ENCODE peak calls at places on chromosomes 13 and 19, in seven cellular contexts. Y is neural progenitor cell; B is H1; C is substantia nigra; M is CD8-positive, alpha-beta T cell; E is CD4-positive, CD25-positive, alpha-beta regulatory T cell; Q is transverse colon. H is an unnamed sample.

GRCh38 chr13:44458313-44458975 is 84.8 kb downstream of the SERP2 start:
- DNase-seq in Y (no peak), B (no peak), C (no peak), M (no peak), E (no peak), Q (no peak), H (no peak)

GRCh38 chr13:100721885-100722512 is 47.4 kb upstream of the TMTC4 start:
- DNase-seq in Y (peak; percentile 66), B (peak; percentile 82), C (no peak), M (peak; percentile 28), E (peak; percentile 57), Q (peak; percentile 50), H (peak; percentile 63)

GRCh38 chr19:30222993-30223865 is 149.0 kb upstream of the ZNF536 start:
- DNase-seq in Y (peak; percentile 78), B (peak; percentile 67), C (no peak), M (no peak), E (no peak), Q (no peak), H (no peak)

GRCh38 chr19:43675269-43675879 is 5.4 kb upstream of the PLAUR start:
- DNase-seq in Y (no peak), B (no peak), C (no peak), M (no peak), E (peak; percentile 22), Q (peak; percentile 90), H (peak; percentile 93)

GRCh38 chr13:38418286-38418685 is 68.6 kb downstream of the UFM1 start:
- DNase-seq in Y (no peak), B (no peak), C (no peak), M (no peak), E (no peak), Q (no peak), H (no peak)

GRCh38 chr19:5487222-5487621 is 32.0 kb downstream of the ZNRF4 start:
- DNase-seq in Y (no peak), B (no peak), C (no peak), M (no peak), E (no peak), Q (no peak), H (peak; percentile 72)

GRCh38 chr19:13646758-13647157 is 117.6 kb upstream of the MRI1 start:
- DNase-seq in Y (no peak), B (no peak), C (no peak), M (no peak), E (no peak), Q (no peak), H (no peak)

GRCh38 chr13:73040968-73041580 is 17.7 kb upstream of the KLF5 start:
- DNase-seq in Y (no peak), B (no peak), C (no peak), M (no peak), E (no peak), Q (peak; percentile 63), H (peak; percentile 45)

GRCh38 chr13:75410207-75410606 is 71.8 kb downstream of the TBC1D4 start:
- DNase-seq in Y (no peak), B (no peak), C (no peak), M (no peak), E (no peak), Q (no peak), H (no peak)

GRCh38 chr19:47324502-47324901 is 7.5 kb upstream of the C5AR2 start:
- DNase-seq in Y (no peak), B (no peak), C (no peak), M (no peak), E (no peak), Q (peak; percentile 33), H (peak; percentile 22)

GRCh38 chr13:33213797-33214196 is 71.8 kb downstream of the STARD13 start:
- DNase-seq in Y (peak; percentile 65), B (no peak), C (no peak), M (no peak), E (no peak), Q (no peak), H (no peak)

GRCh38 chr13:100510208-100510997 is 78.2 kb downstream of the GGACT start:
- DNase-seq in Y (peak; percentile 50), B (no peak), C (no peak), M (no peak), E (no peak), Q (no peak), H (no peak)

GRCh38 chr19:5018224-5019015 is 49.5 kb downstream of the KDM4B start:
- DNase-seq in Y (no peak), B (no peak), C (no peak), M (no peak), E (no peak), Q (no peak), H (no peak)

GRCh38 chr13:93227906-93228801 is 1.5 kb downstream of the GPC6 start:
- DNase-seq in Y (peak; percentile 93), B (peak; percentile 86), C (peak; percentile 49), M (no peak), E (no peak), Q (peak; percentile 32), H (peak; percentile 64)

GRCh38 chr19:48468806-48469055 is 438 bp upstream of the CYTH2 start:
- DNase-seq in Y (no peak), B (no peak), C (no peak), M (no peak), E (no peak), Q (no peak), H (no peak)

GRCh38 chr13:43113603-43114002 is 90.2 kb downstream of the DNAJC15 start:
- DNase-seq in Y (no peak), B (no peak), C (no peak), M (no peak), E (no peak), Q (no peak), H (no peak)

GRCh38 chr13:60242231-60242630 is 78.5 kb upstream of the DIAPH3 start:
- DNase-seq in Y (no peak), B (no peak), C (no peak), M (no peak), E (no peak), Q (no peak), H (no peak)

GRCh38 chr13:94416454-94417080 is 62.9 kb downstream of the DCT start:
- DNase-seq in Y (peak; percentile 83), B (peak; percentile 56), C (no peak), M (no peak), E (no peak), Q (no peak), H (peak; percentile 49)

GRCh38 chr13:94516456-94516855 is 37.0 kb upstream of the DCT start:
- DNase-seq in Y (no peak), B (no peak), C (no peak), M (no peak), E (no peak), Q (no peak), H (no peak)

DNA sequence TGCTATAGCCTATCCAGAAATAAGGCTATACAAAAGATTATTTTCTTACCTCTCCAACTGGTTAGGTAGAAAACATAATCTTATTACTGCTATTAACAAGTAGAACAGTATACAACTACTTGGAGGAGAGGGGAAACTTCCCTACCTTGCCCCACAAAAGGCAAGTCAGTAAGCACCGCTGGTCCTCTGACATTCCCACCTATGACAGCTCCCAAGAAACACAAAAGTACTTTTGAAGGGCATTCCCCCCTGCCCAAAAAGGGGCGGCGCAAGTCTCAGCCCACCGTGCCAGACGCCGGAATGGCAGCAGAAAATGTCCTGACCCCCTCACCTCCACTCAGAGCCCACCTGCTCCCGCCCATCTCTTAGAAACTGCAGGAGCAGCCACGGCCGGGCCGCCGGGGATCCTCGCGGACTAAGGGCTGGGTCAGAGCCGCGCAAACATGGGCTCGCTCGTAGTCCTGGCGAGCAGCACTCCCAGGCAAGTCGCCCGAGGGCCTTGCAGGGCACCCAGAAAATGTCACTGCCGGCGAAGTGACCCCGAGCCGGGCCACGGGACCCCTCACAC is 430 bp downstream of the SUCLA2 start:
- DNase-seq in Y (peak; percentile 55), B (no peak), C (no peak), M (no peak), E (peak; percentile 29), Q (peak; percentile 26), H (peak; percentile 6)
- H3K27ac ChIP-seq in Y (peak overlapping the region; percentile 3), B (peak overlapping the region; percentile 71), C (peak overlapping the region; percentile 78), M (peak overlapping the region; percentile 81), E (peak overlapping the region; percentile 66), Q (peak overlapping the region; percentile 80), H (peak overlapping the region; percentile 88)

GRCh38 chr13:28620011-28620830 is 38.7 kb upstream of the POMP start:
- DNase-seq in Y (no peak), B (no peak), C (no peak), M (no peak), E (no peak), Q (no peak), H (no peak)

GRCh38 chr13:28618595-28618994 is 40.3 kb upstream of the POMP start:
- DNase-seq in Y (no peak), B (no peak), C (no peak), M (no peak), E (no peak), Q (no peak), H (no peak)

GRCh38 chr13:28623782-28624706 is 34.9 kb upstream of the POMP start:
- DNase-seq in Y (no peak), B (no peak), C (no peak), M (no peak), E (no peak), Q (no peak), H (no peak)

GRCh38 chr13:28622286-28622685 is 36.6 kb upstream of the POMP start:
- DNase-seq in Y (no peak), B (no peak), C (no peak), M (no peak), E (no peak), Q (peak; percentile 27), H (no peak)

DNA sequence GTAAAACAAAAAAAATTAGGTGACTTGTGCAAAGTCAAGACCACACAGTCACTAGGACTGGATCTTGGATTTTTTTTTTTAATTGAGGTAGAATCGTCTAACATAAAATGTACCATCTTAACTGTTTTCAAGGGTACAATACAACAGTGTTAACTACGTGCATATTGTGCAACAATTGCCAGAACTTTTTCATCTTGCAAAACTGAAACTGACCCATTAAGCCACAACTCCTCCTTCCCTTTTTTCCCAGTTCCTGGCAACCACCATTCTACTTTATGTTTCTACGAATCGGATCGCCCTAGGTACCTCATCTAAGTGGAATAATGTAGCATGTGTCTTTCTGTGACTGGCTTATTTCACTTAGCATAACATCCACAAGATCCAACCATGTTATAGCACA is 37.5 kb upstream of the POMP start:
- DNase-seq in Y (no peak), B (no peak), C (no peak), M (no peak), E (no peak), Q (no peak), H (no peak)
- H3K27ac ChIP-seq in Y (no peak overlapping the region), B (no peak overlapping the region), C (no peak overlapping the region), M (no peak overlapping the region), E (no peak overlapping the region), Q (no peak overlapping the region), H (no peak overlapping the region)

GRCh38 chr13:77833331-77833863 is 85.2 kb downstream of the EDNRB start:
- DNase-seq in Y (peak; percentile 10), B (no peak), C (no peak), M (no peak), E (no peak), Q (no peak), H (no peak)
- H3K27ac ChIP-seq in Y (peak overlapping the region; percentile 24), B (no peak overlapping the region), C (peak overlapping the region; percentile 33), M (no peak overlapping the region), E (no peak overlapping the region), Q (peak overlapping the region; percentile 40), H (no peak overlapping the region)

DNA sequence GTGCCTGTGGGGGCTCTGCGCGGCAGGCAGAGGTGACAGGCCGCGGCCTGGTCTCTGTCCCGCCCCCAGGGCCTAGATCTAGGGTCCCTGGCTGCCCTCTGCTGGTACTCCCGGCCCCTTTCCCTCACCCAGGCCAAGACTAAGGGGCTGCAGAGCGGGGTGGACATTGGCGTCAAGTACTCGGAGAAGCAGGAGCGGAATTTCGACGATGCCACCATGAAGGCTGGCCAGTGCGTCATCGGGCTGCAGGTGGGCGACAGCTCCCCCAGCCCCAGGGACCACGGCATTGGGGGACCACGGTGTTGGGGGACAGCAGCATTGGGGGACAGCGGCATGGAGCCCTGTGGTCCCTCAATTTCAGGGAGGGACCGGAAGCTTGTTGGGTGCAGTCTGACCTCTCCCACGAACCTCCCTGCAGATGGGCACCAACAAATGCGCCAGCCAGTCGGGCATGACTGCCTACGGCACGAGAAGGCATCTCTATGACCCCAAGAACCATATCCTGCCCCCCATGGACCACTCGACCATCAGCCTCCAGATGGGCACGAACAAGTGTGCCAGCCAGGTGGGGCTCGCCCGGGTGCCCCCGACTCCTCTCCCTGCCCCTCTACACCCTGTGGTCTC is 3.8 kb upstream of the ABCA7 start:
- DNase-seq in Y (peak; percentile 44), B (no peak), C (no peak), M (no peak), E (no peak), Q (peak; percentile 7), H (no peak)
- H3K27ac ChIP-seq in Y (no peak overlapping the region), B (no peak overlapping the region), C (no peak overlapping the region), M (no peak overlapping the region), E (no peak overlapping the region), Q (no peak overlapping the region), H (no peak overlapping the region)

H was measured in PC-3.